ENCODE peak calls at places on chromosomes 6 and 20, in ten cellular contexts. One of them, this sample, is unnamed.

GRCh38 chr20:12391099-12391498 is 473.4 kb downstream of the BTBD3 start:
- DNase-seq in MM.1S: no peak
- DNase-seq in left ventricle myocardium inferior: no peak
- DNase-seq in thoracic aorta: no peak
- DNase-seq in NB4: no peak
- DNase-seq in Panc1: no peak
- DNase-seq in IMR-90: no peak
- DNase-seq in fibroblast of lung: no peak
- DNase-seq in glutamatergic neuron: no peak
- DNase-seq in astrocyte of the spinal cord: no peak
- DNase-seq in this sample: no peak

GRCh38 chr6:39824030-39824926 is 32.1 kb downstream of the DAAM2 start:
- DNase-seq in MM.1S: no peak
- DNase-seq in left ventricle myocardium inferior: no peak
- DNase-seq in thoracic aorta: no peak
- DNase-seq in NB4: no peak
- DNase-seq in Panc1: no peak
- DNase-seq in IMR-90: no peak
- DNase-seq in fibroblast of lung: no peak
- DNase-seq in glutamatergic neuron: no peak
- DNase-seq in astrocyte of the spinal cord: peak
- DNase-seq in this sample: no peak

GRCh38 chr6:125248136-125248535 is 53.6 kb downstream of the HDDC2 start:
- DNase-seq in MM.1S: no peak
- DNase-seq in left ventricle myocardium inferior: no peak
- DNase-seq in thoracic aorta: no peak
- DNase-seq in NB4: no peak
- DNase-seq in Panc1: no peak
- DNase-seq in IMR-90: no peak
- DNase-seq in fibroblast of lung: no peak
- DNase-seq in glutamatergic neuron: no peak
- DNase-seq in astrocyte of the spinal cord: no peak
- DNase-seq in this sample: no peak

GRCh38 chr6:157177731-157178336 is 145.5 kb downstream of the TMEM242 start:
- DNase-seq in MM.1S: no peak
- DNase-seq in left ventricle myocardium inferior: no peak
- DNase-seq in thoracic aorta: no peak
- DNase-seq in NB4: no peak
- DNase-seq in Panc1: no peak
- DNase-seq in IMR-90: no peak
- DNase-seq in fibroblast of lung: no peak
- DNase-seq in glutamatergic neuron: no peak
- DNase-seq in astrocyte of the spinal cord: no peak
- DNase-seq in this sample: no peak

GRCh38 chr6:149152521-149152920 is 165.0 kb upstream of the TAB2 start:
- DNase-seq in MM.1S: no peak
- DNase-seq in left ventricle myocardium inferior: no peak
- DNase-seq in thoracic aorta: no peak
- DNase-seq in NB4: no peak
- DNase-seq in Panc1: no peak
- DNase-seq in IMR-90: no peak
- DNase-seq in fibroblast of lung: no peak
- DNase-seq in glutamatergic neuron: no peak
- DNase-seq in astrocyte of the spinal cord: no peak
- DNase-seq in this sample: no peak

GRCh38 chr6:144140859-144141258 is 9.5 kb upstream of the STX11 start:
- DNase-seq in MM.1S: no peak
- DNase-seq in left ventricle myocardium inferior: no peak
- DNase-seq in thoracic aorta: no peak
- DNase-seq in NB4: no peak
- DNase-seq in Panc1: no peak
- DNase-seq in IMR-90: no peak
- DNase-seq in fibroblast of lung: no peak
- DNase-seq in glutamatergic neuron: no peak
- DNase-seq in astrocyte of the spinal cord: no peak
- DNase-seq in this sample: no peak

GRCh38 chr6:149362289-149362688 is 37.8 kb upstream of the SUMO4 start:
- DNase-seq in MM.1S: no peak
- DNase-seq in left ventricle myocardium inferior: no peak
- DNase-seq in thoracic aorta: no peak
- DNase-seq in NB4: no peak
- DNase-seq in Panc1: no peak
- DNase-seq in IMR-90: no peak
- DNase-seq in fibroblast of lung: no peak
- DNase-seq in glutamatergic neuron: no peak
- DNase-seq in astrocyte of the spinal cord: no peak
- DNase-seq in this sample: no peak

GRCh38 chr20:47735412-47736400 is 49.6 kb downstream of the SULF2 start:
- DNase-seq in MM.1S: no peak
- DNase-seq in left ventricle myocardium inferior: peak
- DNase-seq in thoracic aorta: no peak
- DNase-seq in NB4: peak
- DNase-seq in Panc1: no peak
- DNase-seq in IMR-90: no peak
- DNase-seq in fibroblast of lung: peak
- DNase-seq in glutamatergic neuron: no peak
- DNase-seq in astrocyte of the spinal cord: no peak
- DNase-seq in this sample: no peak

GRCh38 chr6:134930463-134930862 is 19.4 kb downstream of the ALDH8A1 start:
- DNase-seq in MM.1S: no peak
- DNase-seq in left ventricle myocardium inferior: no peak
- DNase-seq in thoracic aorta: no peak
- DNase-seq in NB4: no peak
- DNase-seq in Panc1: no peak
- DNase-seq in IMR-90: no peak
- DNase-seq in fibroblast of lung: no peak
- DNase-seq in glutamatergic neuron: no peak
- DNase-seq in astrocyte of the spinal cord: no peak
- DNase-seq in this sample: no peak

GRCh38 chr6:167543602-167544506 is 219.0 kb downstream of the TTLL2 start:
- DNase-seq in MM.1S: no peak
- DNase-seq in left ventricle myocardium inferior: peak
- DNase-seq in thoracic aorta: no peak
- DNase-seq in NB4: no peak
- DNase-seq in Panc1: no peak
- DNase-seq in IMR-90: no peak
- DNase-seq in fibroblast of lung: peak
- DNase-seq in glutamatergic neuron: no peak
- DNase-seq in astrocyte of the spinal cord: peak
- DNase-seq in this sample: no peak

GRCh38 chr6:33414592-33415271 is 3.2 kb downstream of the CUTA start:
- DNase-seq in MM.1S: no peak
- DNase-seq in left ventricle myocardium inferior: no peak
- DNase-seq in thoracic aorta: no peak
- DNase-seq in NB4: peak
- DNase-seq in Panc1: no peak
- DNase-seq in IMR-90: no peak
- DNase-seq in fibroblast of lung: no peak
- DNase-seq in glutamatergic neuron: no peak
- DNase-seq in astrocyte of the spinal cord: no peak
- DNase-seq in this sample: no peak
- TF ChIP-seq CTCF in MM.1S: peak
- TF ChIP-seq CTCF in left ventricle myocardium inferior: no peak
- TF ChIP-seq CTCF in thoracic aorta: no peak
- TF ChIP-seq CTCF in NB4: peak
- TF ChIP-seq CTCF in Panc1: peak
- TF ChIP-seq CTCF in IMR-90: peak
- TF ChIP-seq CTCF in fibroblast of lung: peak
- TF ChIP-seq CTCF in glutamatergic neuron: peak
- TF ChIP-seq CTCF in astrocyte of the spinal cord: peak
- TF ChIP-seq CTCF in this sample: peak

DNA sequence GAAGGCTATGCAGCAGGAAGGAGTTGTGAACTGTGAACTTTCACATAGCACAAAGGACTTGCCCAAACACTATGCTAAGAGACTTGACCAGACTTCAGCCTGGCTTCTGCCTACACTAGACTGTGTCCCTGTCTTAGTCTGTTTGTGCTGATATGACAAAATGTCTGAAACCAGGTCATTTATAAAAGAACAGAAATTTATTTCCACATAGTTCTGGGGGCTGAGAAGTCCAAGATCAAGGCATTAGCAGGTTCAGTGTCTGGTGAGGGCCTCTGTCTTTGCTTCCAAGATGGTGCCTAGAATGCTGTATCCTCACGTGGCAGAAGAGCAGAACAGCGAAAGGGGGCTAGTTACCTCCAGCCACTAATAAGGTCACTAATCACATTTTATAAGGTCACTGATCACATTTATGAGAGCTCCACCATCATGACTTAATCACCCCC is 16.0 kb upstream of the MCM3 start:
- DNase-seq in MM.1S: no peak
- DNase-seq in left ventricle myocardium inferior: no peak
- DNase-seq in thoracic aorta: no peak
- DNase-seq in NB4: no peak
- DNase-seq in Panc1: no peak
- DNase-seq in IMR-90: no peak
- DNase-seq in fibroblast of lung: no peak
- DNase-seq in glutamatergic neuron: no peak
- DNase-seq in astrocyte of the spinal cord: no peak
- DNase-seq in this sample: no peak
- TF ChIP-seq CTCF in MM.1S: no peak
- TF ChIP-seq CTCF in left ventricle myocardium inferior: no peak
- TF ChIP-seq CTCF in thoracic aorta: no peak
- TF ChIP-seq CTCF in NB4: no peak
- TF ChIP-seq CTCF in Panc1: no peak
- TF ChIP-seq CTCF in IMR-90: no peak
- TF ChIP-seq CTCF in fibroblast of lung: no peak
- TF ChIP-seq CTCF in glutamatergic neuron: no peak
- TF ChIP-seq CTCF in astrocyte of the spinal cord: no peak
- TF ChIP-seq CTCF in this sample: no peak

DNA sequence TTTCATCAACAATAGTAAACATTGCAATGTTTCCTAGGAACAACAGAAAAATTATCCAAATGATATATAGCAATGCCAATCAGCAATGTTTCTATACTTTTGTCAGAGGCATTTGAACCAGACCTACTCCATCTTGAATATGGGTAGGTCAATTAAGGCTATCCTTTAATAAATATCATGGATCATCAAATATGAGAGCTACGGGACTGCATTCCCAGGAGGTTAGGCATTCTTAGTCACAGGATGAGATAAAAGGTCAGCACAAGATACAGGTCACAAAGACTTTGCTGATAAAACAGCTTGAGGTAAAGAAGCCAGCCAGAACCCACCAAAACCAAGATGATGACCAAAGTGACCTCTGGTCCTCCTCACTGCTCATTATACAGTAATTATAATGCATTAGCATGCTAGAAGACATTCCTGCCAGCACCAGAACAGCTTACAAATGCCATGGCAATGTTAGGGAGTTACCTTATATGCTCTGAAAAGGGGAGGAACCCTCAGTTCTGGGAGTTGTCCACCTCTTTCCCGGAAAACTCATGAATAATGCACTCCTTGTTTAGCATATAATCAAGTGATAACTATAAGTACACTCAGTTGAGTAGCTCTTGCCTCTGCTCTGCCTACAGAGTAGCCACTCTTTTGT is 8.6 kb upstream of the SERPINB6 start:
- DNase-seq in MM.1S: no peak
- DNase-seq in left ventricle myocardium inferior: no peak
- DNase-seq in thoracic aorta: no peak
- DNase-seq in NB4: no peak
- DNase-seq in Panc1: no peak
- DNase-seq in IMR-90: no peak
- DNase-seq in fibroblast of lung: no peak
- DNase-seq in glutamatergic neuron: no peak
- DNase-seq in astrocyte of the spinal cord: no peak
- DNase-seq in this sample: no peak
- TF ChIP-seq CTCF in MM.1S: no peak
- TF ChIP-seq CTCF in left ventricle myocardium inferior: no peak
- TF ChIP-seq CTCF in thoracic aorta: no peak
- TF ChIP-seq CTCF in NB4: no peak
- TF ChIP-seq CTCF in Panc1: no peak
- TF ChIP-seq CTCF in IMR-90: no peak
- TF ChIP-seq CTCF in fibroblast of lung: no peak
- TF ChIP-seq CTCF in glutamatergic neuron: no peak
- TF ChIP-seq CTCF in astrocyte of the spinal cord: no peak
- TF ChIP-seq CTCF in this sample: no peak

GRCh38 chr20:46690219-46691111 is 1.2 kb upstream of the TP53RK start:
- DNase-seq in MM.1S: no peak
- DNase-seq in left ventricle myocardium inferior: no peak
- DNase-seq in thoracic aorta: no peak
- DNase-seq in NB4: peak
- DNase-seq in Panc1: no peak
- DNase-seq in IMR-90: peak
- DNase-seq in fibroblast of lung: no peak
- DNase-seq in glutamatergic neuron: no peak
- DNase-seq in astrocyte of the spinal cord: peak
- DNase-seq in this sample: no peak

GRCh38 chr20:46688151-46689081 is 828 bp downstream of the TP53RK start:
- DNase-seq in MM.1S: no peak
- DNase-seq in left ventricle myocardium inferior: no peak
- DNase-seq in thoracic aorta: no peak
- DNase-seq in NB4: peak
- DNase-seq in Panc1: no peak
- DNase-seq in IMR-90: peak
- DNase-seq in fibroblast of lung: peak
- DNase-seq in glutamatergic neuron: no peak
- DNase-seq in astrocyte of the spinal cord: peak
- DNase-seq in this sample: no peak

GRCh38 chr20:46689754-46690085 is 476 bp upstream of the TP53RK start:
- DNase-seq in MM.1S: no peak
- DNase-seq in left ventricle myocardium inferior: no peak
- DNase-seq in thoracic aorta: no peak
- DNase-seq in NB4: no peak
- DNase-seq in Panc1: no peak
- DNase-seq in IMR-90: no peak
- DNase-seq in fibroblast of lung: no peak
- DNase-seq in glutamatergic neuron: no peak
- DNase-seq in astrocyte of the spinal cord: no peak
- DNase-seq in this sample: no peak

GRCh38 chr20:46683939-46684750 is 5.1 kb downstream of the TP53RK start:
- DNase-seq in MM.1S: no peak
- DNase-seq in left ventricle myocardium inferior: peak
- DNase-seq in thoracic aorta: no peak
- DNase-seq in NB4: no peak
- DNase-seq in Panc1: no peak
- DNase-seq in IMR-90: peak
- DNase-seq in fibroblast of lung: peak
- DNase-seq in glutamatergic neuron: peak
- DNase-seq in astrocyte of the spinal cord: peak
- DNase-seq in this sample: no peak

DNA sequence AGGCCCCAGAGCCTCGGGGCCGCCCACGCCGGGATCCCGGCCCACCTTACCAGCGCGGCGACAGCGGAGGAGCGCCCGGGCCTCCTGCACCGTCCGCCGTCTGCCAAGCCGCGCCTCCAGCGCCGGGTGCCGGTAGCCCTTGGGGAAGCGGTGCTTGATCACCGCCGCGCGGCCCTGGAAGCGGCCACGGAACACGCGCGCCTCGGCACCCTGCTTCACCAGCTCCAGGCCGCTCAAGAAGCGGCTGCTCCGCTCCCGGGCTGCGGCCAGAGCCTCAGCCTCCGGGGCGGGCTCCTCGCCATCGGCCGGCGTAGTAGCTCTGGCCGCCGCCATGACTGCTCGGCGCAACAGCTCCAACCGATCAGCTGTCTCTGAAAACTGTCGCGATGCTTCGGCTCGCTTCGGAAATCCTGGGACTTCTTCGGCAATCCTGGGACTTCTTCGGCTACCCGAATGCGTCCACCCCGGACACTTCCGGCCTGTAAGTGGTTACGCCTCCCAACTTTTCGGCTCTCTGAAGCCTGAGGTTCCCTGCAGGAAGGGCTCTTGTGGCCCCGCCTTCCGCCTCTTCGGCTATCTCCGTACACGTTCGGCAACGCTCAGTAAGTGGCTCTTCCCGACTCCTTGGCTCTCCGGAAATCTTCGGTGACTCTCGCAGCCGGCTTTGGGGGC is at the start of gene TP53RK:
- DNase-seq in MM.1S: peak
- DNase-seq in left ventricle myocardium inferior: peak
- DNase-seq in thoracic aorta: peak
- DNase-seq in NB4: peak
- DNase-seq in Panc1: peak
- DNase-seq in IMR-90: peak
- DNase-seq in fibroblast of lung: peak
- DNase-seq in glutamatergic neuron: peak
- DNase-seq in astrocyte of the spinal cord: peak
- DNase-seq in this sample: peak
- TF ChIP-seq CTCF in MM.1S: peak
- TF ChIP-seq CTCF in left ventricle myocardium inferior: peak
- TF ChIP-seq CTCF in thoracic aorta: peak
- TF ChIP-seq CTCF in NB4: no peak
- TF ChIP-seq CTCF in Panc1: no peak
- TF ChIP-seq CTCF in IMR-90: peak
- TF ChIP-seq CTCF in fibroblast of lung: peak
- TF ChIP-seq CTCF in glutamatergic neuron: peak
- TF ChIP-seq CTCF in astrocyte of the spinal cord: no peak
- TF ChIP-seq CTCF in this sample: peak